ENCODE peak calls at places on chromosome 14, in six cellular contexts. N, B, C, K, G and O are unnamed samples.

GRCh38 chr14:77991128-77991772 is 178.9 kb upstream of the NRXN3 start:
- DNase-seq in N (no peak), B (peak), C (no peak), K (no peak), G (no peak), O (no peak)

GRCh38 chr14:102095871-102096568 is 9.2 kb upstream of the HSP90AA1 start:
- DNase-seq in N (no peak), B (no peak), C (no peak), K (no peak), G (no peak), O (no peak)

GRCh38 chr14:53327716-53328115 is 174.6 kb upstream of the DDHD1 start:
- DNase-seq in N (peak), B (no peak), C (no peak), K (no peak), G (no peak), O (no peak)

GRCh38 chr14:66662374-66662773 is 154.4 kb downstream of the GPHN start:
- DNase-seq in N (peak), B (peak), C (no peak), K (no peak), G (no peak), O (no peak)

GRCh38 chr14:68261092-68261842 is 441.7 kb downstream of the RAD51B start:
- DNase-seq in N (peak), B (no peak), C (no peak), K (no peak), G (no peak), O (no peak)

GRCh38 chr14:58635041-58635440 is 2.7 kb upstream of the DACT1 start:
- DNase-seq in N (no peak), B (no peak), C (no peak), K (no peak), G (no peak), O (no peak)

GRCh38 chr14:55129428-55130193 is 559 bp downstream of the LGALS3 start:
- DNase-seq in N (peak), B (peak), C (peak), K (peak), G (peak), O (peak)

GRCh38 chr14:90204516-90204915 is 51.8 kb upstream of the PSMC1 start:
- DNase-seq in N (no peak), B (no peak), C (no peak), K (no peak), G (no peak), O (no peak)

GRCh38 chr14:26765768-26766550 is 168.1 kb upstream of the NOVA1 start:
- DNase-seq in N (peak), B (no peak), C (no peak), K (no peak), G (peak), O (no peak)

GRCh38 chr14:67817750-67818438 is 1.5 kb upstream of the ZFYVE26 start:
- DNase-seq in N (no peak), B (no peak), C (no peak), K (no peak), G (no peak), O (no peak)

GRCh38 chr14:31582286-31582691 is 21.1 kb downstream of the NUBPL start:
- DNase-seq in N (peak), B (no peak), C (no peak), K (no peak), G (no peak), O (no peak)

GRCh38 chr14:104766256-104766862 is 13.4 kb downstream of the SIVA1 start:
- DNase-seq in N (no peak), B (no peak), C (no peak), K (no peak), G (no peak), O (no peak)

GRCh38 chr14:95180966-95181733 is 23.8 kb upstream of the DICER1 start:
- DNase-seq in N (peak), B (no peak), C (no peak), K (no peak), G (no peak), O (no peak)

GRCh38 chr14:23528555-23528954 is 23.0 kb downstream of the ZFHX2 start:
- DNase-seq in N (no peak), B (peak), C (no peak), K (no peak), G (no peak), O (no peak)

GRCh38 chr14:37114039-37114438 is 58.4 kb downstream of the SLC25A21 start:
- DNase-seq in N (no peak), B (no peak), C (no peak), K (no peak), G (no peak), O (no peak)

GRCh38 chr14:91329615-91330014 is 85.1 kb upstream of the GPR68 start:
- DNase-seq in N (no peak), B (no peak), C (no peak), K (no peak), G (no peak), O (no peak)

GRCh38 chr14:53888535-53889386 is 67.9 kb downstream of the BMP4 start:
- DNase-seq in N (no peak), B (no peak), C (no peak), K (no peak), G (no peak), O (no peak)

GRCh38 chr14:72480465-72481243 is 413.2 kb downstream of the DPF3 start:
- DNase-seq in N (peak), B (no peak), C (no peak), K (no peak), G (no peak), O (no peak)

GRCh38 chr14:58465425-58465824 is 37.9 kb downstream of the KIAA0586 start:
- DNase-seq in N (peak), B (no peak), C (no peak), K (no peak), G (no peak), O (no peak)

GRCh38 chr14:104143521-104144452 is 5.4 kb downstream of the KIF26A start:
- DNase-seq in N (no peak), B (peak), C (no peak), K (no peak), G (peak), O (no peak)

GRCh38 chr14:92637228-92637627 is 111.2 kb downstream of the LGMN start:
- DNase-seq in N (peak), B (peak), C (no peak), K (peak), G (no peak), O (no peak)

GRCh38 chr14:24172261-24172860 is 481 bp downstream of the REC8 start:
- DNase-seq in N (no peak), B (peak), C (no peak), K (no peak), G (peak), O (no peak)

GRCh38 chr14:64423987-64424386 is 35.8 kb downstream of the MTHFD1 start:
- DNase-seq in N (peak), B (no peak), C (no peak), K (no peak), G (no peak), O (no peak)

GRCh38 chr14:40003773-40004172 is 571.5 kb upstream of the FBXO33 start:
- DNase-seq in N (no peak), B (no peak), C (no peak), K (no peak), G (no peak), O (no peak)